ENCODE peak calls at places on chromosomes 1 and 21, in six cellular contexts. C is endothelial cell of umbilical vein, L is A549, U is K562, F is HepG2, X is GM12878. A is an unnamed sample.

GRCh38 chr1:112605633-112606327 is 13.2 kb downstream of the ST7L start:
- DNase-seq in L (no peak), C (no peak), X (no peak), U (no peak), F (no peak), A (no peak)

GRCh38 chr1:161864577-161864976 is 98.5 kb downstream of the ATF6 start:
- DNase-seq in X (no peak), F (peak; percentile 5), U (no peak), L (peak; percentile 13), C (peak; percentile 69), A (peak; percentile 4)

GRCh38 chr1:11845641-11846335 is 1.8 kb downstream of the NPPA start:
- DNase-seq in F (peak; percentile 18), X (no peak), C (peak; percentile 20), U (peak; percentile 72), L (no peak), A (peak; percentile 44)

GRCh38 chr1:24930703-24931480 is 816 bp upstream of the RUNX3 start:
- DNase-seq in F (no peak), U (no peak), L (no peak), X (no peak), C (no peak), A (no peak)

GRCh38 chr1:160657477-160657820 is 10.6 kb upstream of the SLAMF1 start:
- DNase-seq in U (no peak), F (no peak), L (no peak), X (no peak), C (no peak), A (peak; percentile 75)

GRCh38 chr21:36175771-36176565 is 19.3 kb downstream of the DOP1B start:
- DNase-seq in F (no peak), X (no peak), C (no peak), L (no peak), U (no peak), A (no peak)

GRCh38 chr1:182430263-182431068 is 19.5 kb upstream of the RGSL1 start:
- DNase-seq in F (no peak), U (no peak), X (peak; percentile 50), C (no peak), L (no peak), A (peak; percentile 85)

GRCh38 chr1:247415423-247416361 is at the start of gene NLRP3:
- DNase-seq in X (no peak), L (no peak), F (peak; percentile 5), C (peak; percentile 12), U (no peak), A (peak; percentile 92)

GRCh38 chr1:167136191-167136614 is 42.3 kb downstream of the STYXL2 start:
- DNase-seq in C (no peak), X (no peak), U (no peak), F (no peak), L (no peak), A (peak; percentile 9)

GRCh38 chr1:89672489-89673183 is 39.7 kb downstream of the LRRC8C start:
- DNase-seq in F (no peak), L (peak; percentile 45), U (no peak), C (no peak), X (no peak), A (no peak)

GRCh38 chr1:39971138-39971537 is 16.2 kb downstream of the MFSD2A start:
- DNase-seq in U (no peak), X (no peak), F (no peak), C (no peak), L (no peak), A (no peak)

GRCh38 chr1:157363660-157364140 is 188.6 kb downstream of the FCRL5 start:
- DNase-seq in F (peak; percentile 41), L (peak; percentile 52), U (peak; percentile 20), C (peak; percentile 45), X (peak; percentile 20), A (peak; percentile 60)

GRCh38 chr1:196723325-196724185 is 51.1 kb upstream of the CFHR3 start:
- DNase-seq in F (peak; percentile 67), U (peak; percentile 44), L (peak; percentile 68), X (no peak), C (no peak), A (peak; percentile 47)

GRCh38 chr1:195763907-195764183 is 844.4 kb downstream of the KCNT2 start:
- DNase-seq in F (no peak), X (no peak), U (no peak), C (no peak), L (no peak), A (no peak)

GRCh38 chr1:51679435-51679834 is 62.5 kb downstream of the OSBPL9 start:
- DNase-seq in X (peak; percentile 21), U (no peak), L (peak; percentile 22), F (no peak), C (no peak), A (no peak)

GRCh38 chr1:185786524-185786923 is 52.3 kb downstream of the HMCN1 start:
- DNase-seq in U (no peak), C (no peak), L (no peak), X (no peak), F (no peak), A (no peak)

GRCh38 chr1:168879906-168880734 is 151.1 kb upstream of the DPT start:
- DNase-seq in L (no peak), U (no peak), F (no peak), C (peak; percentile 8), X (no peak), A (no peak)

GRCh38 chr1:31627301-31627929 is 9.9 kb downstream of the HCRTR1 start:
- DNase-seq in F (no peak), L (no peak), X (no peak), C (no peak), U (peak; percentile 31), A (no peak)

GRCh38 chr1:115492880-115493279 is 148.9 kb upstream of the VANGL1 start:
- DNase-seq in X (no peak), U (no peak), C (no peak), F (no peak), L (no peak), A (no peak)

GRCh38 chr1:116538527-116538926 is 32.3 kb downstream of the CD58 start:
- DNase-seq in U (peak; percentile 45), F (peak; percentile 71), X (no peak), L (peak; percentile 10), C (no peak), A (no peak)

GRCh38 chr1:203526572-203526971 is 32.6 kb downstream of the OPTC start:
- DNase-seq in U (no peak), C (no peak), X (no peak), L (no peak), F (no peak), A (no peak)

GRCh38 chr1:14010431-14010830 is 310.4 kb downstream of the PRDM2 start:
- DNase-seq in L (no peak), X (no peak), U (no peak), C (no peak), F (no peak), A (peak; percentile 4)

GRCh38 chr1:117301906-117302305 is 65.3 kb upstream of the MAN1A2 start:
- DNase-seq in U (no peak), L (no peak), X (no peak), C (no peak), F (no peak), A (no peak)

GRCh38 chr1:234727018-234727757 is 117.2 kb upstream of the IRF2BP2 start:
- DNase-seq in L (no peak), X (peak; percentile 65), C (no peak), F (no peak), U (peak; percentile 42), A (peak; percentile 36)

GRCh38 chr1:219639843-219640606 is 27.1 kb upstream of the ZC3H11B start:
- DNase-seq in C (no peak), U (no peak), F (no peak), L (no peak), X (no peak), A (no peak)

GRCh38 chr1:12486401-12487005 is 131.5 kb downstream of the DHRS3 start:
- DNase-seq in U (no peak), X (no peak), F (no peak), C (no peak), L (peak; percentile 58), A (no peak)

GRCh38 chr1:12152106-12152891 is 14.5 kb upstream of the TNFRSF1B start:
- DNase-seq in X (peak; percentile 98), L (no peak), F (no peak), C (no peak), U (no peak), A (no peak)

DNA sequence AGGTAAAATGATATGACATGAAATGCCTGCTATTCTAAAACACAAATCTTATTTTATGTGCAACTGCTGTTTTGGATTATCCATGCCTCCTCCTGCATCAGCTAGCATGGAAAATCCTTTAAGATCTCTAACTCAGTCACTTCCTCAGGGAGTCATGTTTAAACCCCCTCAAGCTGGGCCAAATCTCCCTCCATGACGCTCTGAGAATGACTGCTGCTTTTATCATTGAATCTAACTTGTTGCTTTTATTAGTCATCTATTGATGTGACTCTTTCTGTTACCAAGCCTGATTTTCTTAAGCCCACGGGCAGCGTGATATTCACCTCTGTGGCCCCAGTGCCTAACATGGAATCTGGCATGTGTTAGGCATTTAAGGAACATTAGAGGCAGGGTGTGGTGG is 324.8 kb downstream of the DISC1 start:
- DNase-seq in U (no peak), C (peak; percentile 85), F (no peak), L (no peak), X (no peak), A (no peak)
- TF ChIP-seq MYC in U (no peak), C (no peak), F (no peak), L (no peak), X (no peak), A (no peak)

GRCh38 chr1:208202333-208202987 is 41.7 kb downstream of the PLXNA2 start:
- DNase-seq in F (no peak), C (no peak), L (no peak), U (no peak), X (no peak), A (no peak)
- TF ChIP-seq MAX in F (no peak), C (no peak), L (no peak), U (no peak), X (no peak), A (no peak)

GRCh38 chr1:172894345-172895049 is 156.2 kb downstream of the TNFSF18 start:
- DNase-seq in C (no peak), F (no peak), U (no peak), L (no peak), X (no peak), A (no peak)
- TF ChIP-seq MYC in C (no peak), F (no peak), U (no peak), L (no peak), X (no peak), A (no peak)

GRCh38 chr1:83815348-83815747 is 183.6 kb downstream of the TTLL7 start:
- DNase-seq in L (no peak), X (no peak), U (no peak), F (no peak), C (no peak), A (no peak)

GRCh38 chr1:83822206-83822605 is 176.7 kb downstream of the TTLL7 start:
- DNase-seq in C (no peak), U (no peak), X (no peak), F (no peak), L (no peak), A (no peak)

GRCh38 chr1:83819436-83819835 is 179.5 kb downstream of the TTLL7 start:
- DNase-seq in C (no peak), L (no peak), U (no peak), F (no peak), X (no peak), A (no peak)

GRCh38 chr1:83816836-83817235 is 182.1 kb downstream of the TTLL7 start:
- DNase-seq in X (no peak), C (no peak), U (no peak), L (no peak), F (no peak), A (no peak)

DNA sequence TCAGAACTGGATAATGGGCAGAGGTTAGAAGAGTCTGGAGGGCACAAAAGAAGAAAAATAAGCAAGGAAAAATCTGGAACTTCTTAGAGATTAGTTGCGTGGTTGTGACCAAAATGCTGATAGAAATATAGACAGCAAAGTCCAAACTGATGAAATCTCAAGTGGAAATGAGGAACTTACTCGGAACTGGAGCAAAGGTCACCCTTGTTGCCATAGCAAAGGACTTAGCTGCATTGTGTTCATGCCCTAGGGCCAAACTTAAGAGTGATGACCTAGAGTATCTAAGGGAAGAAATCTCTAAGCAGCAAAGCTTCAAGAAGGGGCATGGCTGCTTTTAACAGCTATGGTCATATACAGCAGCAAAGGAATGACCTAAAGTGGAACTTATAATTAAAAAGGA is 180.0 kb downstream of the TTLL7 start:
- DNase-seq in L (peak; percentile 27), U (no peak), X (no peak), F (peak; percentile 14), C (no peak), A (peak; percentile 60)
- TF ChIP-seq MAX in L (no peak), U (no peak), X (no peak), F (no peak), C (no peak), A (no peak)

A was measured in NB4.